ENCODE peak calls at places on chromosomes 7 and 10, in five cellular contexts. One of them, this sample, is unnamed.

GRCh38 chr10:69087600-69088470 is at the start of gene SRGN:
- DNase-seq in DND-41: peak
- DNase-seq in non-pigmented ciliary epithelial cell: peak
- DNase-seq in RKO: no peak
- DNase-seq in stimulated activated CD4-positive, alpha-beta T cell treated with anti-CD3 and anti-CD28 coated beads, Interleukin-12 subunit alpha, Interleukin-12 subunit beta, amount 100 ng/mL, for 48 hours: peak
- DNase-seq in this sample: peak

GRCh38 chr7:94182066-94182465 is 177.9 kb upstream of the BET1 start:
- DNase-seq in DND-41: no peak
- DNase-seq in non-pigmented ciliary epithelial cell: peak
- DNase-seq in RKO: peak
- DNase-seq in stimulated activated CD4-positive, alpha-beta T cell treated with anti-CD3 and anti-CD28 coated beads, Interleukin-12 subunit alpha, Interleukin-12 subunit beta, amount 100 ng/mL, for 48 hours: no peak
- DNase-seq in this sample: no peak

GRCh38 chr10:44180321-44181154 is 204.4 kb downstream of the CXCL12 start:
- DNase-seq in DND-41: no peak
- DNase-seq in non-pigmented ciliary epithelial cell: peak
- DNase-seq in RKO: no peak
- DNase-seq in stimulated activated CD4-positive, alpha-beta T cell treated with anti-CD3 and anti-CD28 coated beads, Interleukin-12 subunit alpha, Interleukin-12 subunit beta, amount 100 ng/mL, for 48 hours: no peak
- DNase-seq in this sample: no peak

GRCh38 chr10:35986756-35987467 is 344.8 kb upstream of the FZD8 start:
- DNase-seq in DND-41: no peak
- DNase-seq in non-pigmented ciliary epithelial cell: no peak
- DNase-seq in RKO: no peak
- DNase-seq in stimulated activated CD4-positive, alpha-beta T cell treated with anti-CD3 and anti-CD28 coated beads, Interleukin-12 subunit alpha, Interleukin-12 subunit beta, amount 100 ng/mL, for 48 hours: no peak
- DNase-seq in this sample: no peak

GRCh38 chr10:80408198-80409085 is at the start of gene PRXL2A:
- DNase-seq in DND-41: peak
- DNase-seq in non-pigmented ciliary epithelial cell: no peak
- DNase-seq in RKO: peak
- DNase-seq in stimulated activated CD4-positive, alpha-beta T cell treated with anti-CD3 and anti-CD28 coated beads, Interleukin-12 subunit alpha, Interleukin-12 subunit beta, amount 100 ng/mL, for 48 hours: peak
- DNase-seq in this sample: peak

GRCh38 chr7:132666076-132666775 is 90.0 kb upstream of the PLXNA4 start:
- DNase-seq in DND-41: peak
- DNase-seq in non-pigmented ciliary epithelial cell: no peak
- DNase-seq in RKO: peak
- DNase-seq in stimulated activated CD4-positive, alpha-beta T cell treated with anti-CD3 and anti-CD28 coated beads, Interleukin-12 subunit alpha, Interleukin-12 subunit beta, amount 100 ng/mL, for 48 hours: no peak
- DNase-seq in this sample: no peak

GRCh38 chr7:131625817-131626372 is 69.5 kb upstream of the PODXL start:
- DNase-seq in DND-41: no peak
- DNase-seq in non-pigmented ciliary epithelial cell: peak
- DNase-seq in RKO: peak
- DNase-seq in stimulated activated CD4-positive, alpha-beta T cell treated with anti-CD3 and anti-CD28 coated beads, Interleukin-12 subunit alpha, Interleukin-12 subunit beta, amount 100 ng/mL, for 48 hours: no peak
- DNase-seq in this sample: no peak

GRCh38 chr7:96775046-96775445 is 65.4 kb upstream of the SEM1 start:
- DNase-seq in DND-41: no peak
- DNase-seq in non-pigmented ciliary epithelial cell: no peak
- DNase-seq in RKO: no peak
- DNase-seq in stimulated activated CD4-positive, alpha-beta T cell treated with anti-CD3 and anti-CD28 coated beads, Interleukin-12 subunit alpha, Interleukin-12 subunit beta, amount 100 ng/mL, for 48 hours: no peak
- DNase-seq in this sample: no peak

GRCh38 chr10:88062385-88062784 is 199.0 kb downstream of the PTEN start:
- DNase-seq in DND-41: peak
- DNase-seq in non-pigmented ciliary epithelial cell: no peak
- DNase-seq in RKO: no peak
- DNase-seq in stimulated activated CD4-positive, alpha-beta T cell treated with anti-CD3 and anti-CD28 coated beads, Interleukin-12 subunit alpha, Interleukin-12 subunit beta, amount 100 ng/mL, for 48 hours: no peak
- DNase-seq in this sample: peak

GRCh38 chr10:819326-819725 is 112.2 kb downstream of the LARP4B start:
- DNase-seq in DND-41: no peak
- DNase-seq in non-pigmented ciliary epithelial cell: peak
- DNase-seq in RKO: no peak
- DNase-seq in stimulated activated CD4-positive, alpha-beta T cell treated with anti-CD3 and anti-CD28 coated beads, Interleukin-12 subunit alpha, Interleukin-12 subunit beta, amount 100 ng/mL, for 48 hours: no peak
- DNase-seq in this sample: no peak

This sample was measured in GM13976.